ENCODE peak calls at places on chromosomes 13 and 19, in nine cellular contexts. One of them, this sample, is unnamed.

GRCh38 chr13:39516140-39516539 is 86.9 kb downstream of the LHFPL6 start:
- DNase-seq in PC-3: no peak
- DNase-seq in GM10248: no peak
- DNase-seq in WTC11: no peak
- DNase-seq in ovary: no peak
- DNase-seq in HFF-Myc: no peak
- DNase-seq in PC-9: no peak
- DNase-seq in heart right ventricle: no peak
- DNase-seq in fibroblast of villous mesenchyme: no peak
- DNase-seq in this sample: no peak

GRCh38 chr13:72246396-72246795 is 379.4 kb upstream of the DACH1 start:
- DNase-seq in PC-3: peak
- DNase-seq in GM10248: no peak
- DNase-seq in WTC11: no peak
- DNase-seq in ovary: no peak
- DNase-seq in HFF-Myc: no peak
- DNase-seq in PC-9: no peak
- DNase-seq in heart right ventricle: no peak
- DNase-seq in fibroblast of villous mesenchyme: no peak
- DNase-seq in this sample: no peak

GRCh38 chr13:94192576-94192975 is 286.9 kb downstream of the DCT start:
- DNase-seq in PC-3: peak
- DNase-seq in GM10248: no peak
- DNase-seq in WTC11: peak
- DNase-seq in ovary: no peak
- DNase-seq in HFF-Myc: peak
- DNase-seq in PC-9: no peak
- DNase-seq in heart right ventricle: no peak
- DNase-seq in fibroblast of villous mesenchyme: peak
- DNase-seq in this sample: peak

GRCh38 chr19:14775855-14776254 is 2.5 kb downstream of the ADGRE2 start:
- DNase-seq in PC-3: no peak
- DNase-seq in GM10248: peak
- DNase-seq in WTC11: peak
- DNase-seq in ovary: no peak
- DNase-seq in HFF-Myc: no peak
- DNase-seq in PC-9: no peak
- DNase-seq in heart right ventricle: peak
- DNase-seq in fibroblast of villous mesenchyme: no peak
- DNase-seq in this sample: no peak

GRCh38 chr13:35722438-35723060 is 246.1 kb upstream of the MAB21L1 start:
- DNase-seq in PC-3: no peak
- DNase-seq in GM10248: no peak
- DNase-seq in WTC11: no peak
- DNase-seq in ovary: peak
- DNase-seq in HFF-Myc: no peak
- DNase-seq in PC-9: no peak
- DNase-seq in heart right ventricle: no peak
- DNase-seq in fibroblast of villous mesenchyme: peak
- DNase-seq in this sample: no peak

GRCh38 chr13:38309397-38309796 is 40.3 kb upstream of the UFM1 start:
- DNase-seq in PC-3: peak
- DNase-seq in GM10248: no peak
- DNase-seq in WTC11: no peak
- DNase-seq in ovary: no peak
- DNase-seq in HFF-Myc: no peak
- DNase-seq in PC-9: peak
- DNase-seq in heart right ventricle: no peak
- DNase-seq in fibroblast of villous mesenchyme: no peak
- DNase-seq in this sample: no peak

GRCh38 chr19:55206664-55207500 is 2.4 kb downstream of the PTPRH start:
- DNase-seq in PC-3: peak
- DNase-seq in GM10248: peak
- DNase-seq in WTC11: peak
- DNase-seq in ovary: peak
- DNase-seq in HFF-Myc: peak
- DNase-seq in PC-9: peak
- DNase-seq in heart right ventricle: peak
- DNase-seq in fibroblast of villous mesenchyme: peak
- DNase-seq in this sample: peak

GRCh38 chr19:13978721-13979191 is 26.4 kb downstream of the DCAF15 start:
- DNase-seq in PC-3: no peak
- DNase-seq in GM10248: no peak
- DNase-seq in WTC11: no peak
- DNase-seq in ovary: peak
- DNase-seq in HFF-Myc: no peak
- DNase-seq in PC-9: no peak
- DNase-seq in heart right ventricle: no peak
- DNase-seq in fibroblast of villous mesenchyme: no peak
- DNase-seq in this sample: peak

GRCh38 chr13:70964124-70964523 is 855.9 kb upstream of the KLHL1 start:
- DNase-seq in PC-3: peak
- DNase-seq in GM10248: no peak
- DNase-seq in WTC11: no peak
- DNase-seq in ovary: no peak
- DNase-seq in HFF-Myc: no peak
- DNase-seq in PC-9: no peak
- DNase-seq in heart right ventricle: no peak
- DNase-seq in fibroblast of villous mesenchyme: no peak
- DNase-seq in this sample: no peak

GRCh38 chr19:39997595-39998216 is 846 bp downstream of the ZNF546 start:
- DNase-seq in PC-3: no peak
- DNase-seq in GM10248: no peak
- DNase-seq in WTC11: no peak
- DNase-seq in ovary: no peak
- DNase-seq in HFF-Myc: no peak
- DNase-seq in PC-9: no peak
- DNase-seq in heart right ventricle: no peak
- DNase-seq in fibroblast of villous mesenchyme: peak
- DNase-seq in this sample: no peak

GRCh38 chr13:43878897-43879322 is 630 bp downstream of the CCDC122 start:
- DNase-seq in PC-3: peak
- DNase-seq in GM10248: peak
- DNase-seq in WTC11: no peak
- DNase-seq in ovary: peak
- DNase-seq in HFF-Myc: no peak
- DNase-seq in PC-9: no peak
- DNase-seq in heart right ventricle: peak
- DNase-seq in fibroblast of villous mesenchyme: peak
- DNase-seq in this sample: no peak

GRCh38 chr19:39126593-39127187 is 1.1 kb downstream of the PAK4 start:
- DNase-seq in PC-3: peak
- DNase-seq in GM10248: no peak
- DNase-seq in WTC11: no peak
- DNase-seq in ovary: no peak
- DNase-seq in HFF-Myc: no peak
- DNase-seq in PC-9: peak
- DNase-seq in heart right ventricle: no peak
- DNase-seq in fibroblast of villous mesenchyme: peak
- DNase-seq in this sample: no peak

DNA sequence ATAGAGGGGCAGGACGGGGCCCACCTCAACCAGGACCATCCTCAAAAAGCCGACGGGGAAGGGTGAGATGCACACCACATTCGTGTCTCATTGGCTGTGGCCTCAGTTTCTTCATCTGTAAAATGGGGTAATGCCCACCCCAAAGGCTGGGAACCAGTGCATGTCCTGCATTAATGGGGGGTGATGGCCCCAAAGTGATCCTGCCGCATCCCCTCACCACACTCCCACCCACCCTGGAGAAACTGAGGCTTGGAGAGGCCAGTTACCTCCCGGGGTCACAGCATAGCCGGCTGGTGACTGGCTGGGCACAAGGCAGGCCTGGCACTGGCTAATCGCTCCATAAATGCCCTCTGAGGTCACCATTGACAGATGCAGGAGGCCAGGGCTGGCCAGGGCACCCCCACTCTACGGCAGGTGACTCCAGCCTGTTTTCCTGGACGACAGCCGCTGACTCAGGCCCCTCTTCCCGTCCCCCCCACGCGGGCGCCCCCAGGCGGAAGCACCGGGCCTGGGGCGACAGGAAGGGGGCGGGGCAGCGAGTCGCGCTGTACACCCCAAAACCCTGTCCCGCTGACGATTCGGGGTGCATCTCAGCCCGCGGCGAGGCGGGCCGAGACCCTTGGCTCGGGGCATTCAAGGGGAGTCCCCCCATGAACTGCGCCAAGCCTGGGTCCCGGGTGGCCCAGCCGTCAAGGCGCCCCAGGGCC is 483 bp upstream of the MIDN start:
- DNase-seq in PC-3: peak
- DNase-seq in GM10248: peak
- DNase-seq in WTC11: peak
- DNase-seq in ovary: peak
- DNase-seq in HFF-Myc: no peak
- DNase-seq in PC-9: peak
- DNase-seq in heart right ventricle: peak
- DNase-seq in fibroblast of villous mesenchyme: peak
- DNase-seq in this sample: peak
- TF ChIP-seq CTCF in PC-3: peak
- TF ChIP-seq CTCF in GM10248: peak
- TF ChIP-seq CTCF in WTC11: no peak
- TF ChIP-seq CTCF in ovary: no peak
- TF ChIP-seq CTCF in HFF-Myc: peak
- TF ChIP-seq CTCF in PC-9: no peak
- TF ChIP-seq CTCF in heart right ventricle: no peak
- TF ChIP-seq CTCF in fibroblast of villous mesenchyme: peak
- TF ChIP-seq CTCF in this sample: no peak

GRCh38 chr19:3513198-3514140 is 7.4 kb downstream of the FZR1 start:
- DNase-seq in PC-3: no peak
- DNase-seq in GM10248: no peak
- DNase-seq in WTC11: no peak
- DNase-seq in ovary: no peak
- DNase-seq in HFF-Myc: no peak
- DNase-seq in PC-9: no peak
- DNase-seq in heart right ventricle: peak
- DNase-seq in fibroblast of villous mesenchyme: no peak
- DNase-seq in this sample: no peak
- TF ChIP-seq CTCF in PC-3: no peak
- TF ChIP-seq CTCF in GM10248: no peak
- TF ChIP-seq CTCF in WTC11: no peak
- TF ChIP-seq CTCF in ovary: no peak
- TF ChIP-seq CTCF in HFF-Myc: no peak
- TF ChIP-seq CTCF in PC-9: no peak
- TF ChIP-seq CTCF in heart right ventricle: no peak
- TF ChIP-seq CTCF in fibroblast of villous mesenchyme: no peak
- TF ChIP-seq CTCF in this sample: no peak

GRCh38 chr13:96903085-96903484 is 91.2 kb downstream of the OXGR1 start:
- DNase-seq in PC-3: no peak
- DNase-seq in GM10248: no peak
- DNase-seq in WTC11: no peak
- DNase-seq in ovary: no peak
- DNase-seq in HFF-Myc: no peak
- DNase-seq in PC-9: no peak
- DNase-seq in heart right ventricle: no peak
- DNase-seq in fibroblast of villous mesenchyme: no peak
- DNase-seq in this sample: no peak

GRCh38 chr13:96900992-96901391 is 93.3 kb downstream of the OXGR1 start:
- DNase-seq in PC-3: no peak
- DNase-seq in GM10248: no peak
- DNase-seq in WTC11: peak
- DNase-seq in ovary: no peak
- DNase-seq in HFF-Myc: no peak
- DNase-seq in PC-9: no peak
- DNase-seq in heart right ventricle: no peak
- DNase-seq in fibroblast of villous mesenchyme: no peak
- DNase-seq in this sample: no peak

GRCh38 chr13:96898855-96899254 is 95.4 kb downstream of the OXGR1 start:
- DNase-seq in PC-3: no peak
- DNase-seq in GM10248: no peak
- DNase-seq in WTC11: no peak
- DNase-seq in ovary: no peak
- DNase-seq in HFF-Myc: no peak
- DNase-seq in PC-9: no peak
- DNase-seq in heart right ventricle: no peak
- DNase-seq in fibroblast of villous mesenchyme: no peak
- DNase-seq in this sample: peak

GRCh38 chr13:96899946-96900345 is 94.3 kb downstream of the OXGR1 start:
- DNase-seq in PC-3: no peak
- DNase-seq in GM10248: no peak
- DNase-seq in WTC11: no peak
- DNase-seq in ovary: no peak
- DNase-seq in HFF-Myc: no peak
- DNase-seq in PC-9: no peak
- DNase-seq in heart right ventricle: no peak
- DNase-seq in fibroblast of villous mesenchyme: no peak
- DNase-seq in this sample: no peak

GRCh38 chr13:96898212-96898611 is 96.1 kb downstream of the OXGR1 start:
- DNase-seq in PC-3: peak
- DNase-seq in GM10248: no peak
- DNase-seq in WTC11: no peak
- DNase-seq in ovary: no peak
- DNase-seq in HFF-Myc: no peak
- DNase-seq in PC-9: no peak
- DNase-seq in heart right ventricle: no peak
- DNase-seq in fibroblast of villous mesenchyme: peak
- DNase-seq in this sample: no peak
- TF ChIP-seq CTCF in PC-3: no peak
- TF ChIP-seq CTCF in GM10248: no peak
- TF ChIP-seq CTCF in WTC11: no peak
- TF ChIP-seq CTCF in ovary: no peak
- TF ChIP-seq CTCF in HFF-Myc: no peak
- TF ChIP-seq CTCF in PC-9: no peak
- TF ChIP-seq CTCF in heart right ventricle: no peak
- TF ChIP-seq CTCF in fibroblast of villous mesenchyme: no peak
- TF ChIP-seq CTCF in this sample: no peak

GRCh38 chr13:113035209-113035800 is 66.3 kb downstream of the MCF2L start:
- DNase-seq in PC-3: no peak
- DNase-seq in GM10248: no peak
- DNase-seq in WTC11: no peak
- DNase-seq in ovary: no peak
- DNase-seq in HFF-Myc: no peak
- DNase-seq in PC-9: no peak
- DNase-seq in heart right ventricle: peak
- DNase-seq in fibroblast of villous mesenchyme: no peak
- DNase-seq in this sample: no peak
- TF ChIP-seq CTCF in PC-3: peak
- TF ChIP-seq CTCF in GM10248: no peak
- TF ChIP-seq CTCF in WTC11: no peak
- TF ChIP-seq CTCF in ovary: no peak
- TF ChIP-seq CTCF in HFF-Myc: no peak
- TF ChIP-seq CTCF in PC-9: peak
- TF ChIP-seq CTCF in heart right ventricle: no peak
- TF ChIP-seq CTCF in fibroblast of villous mesenchyme: no peak
- TF ChIP-seq CTCF in this sample: peak

DNA sequence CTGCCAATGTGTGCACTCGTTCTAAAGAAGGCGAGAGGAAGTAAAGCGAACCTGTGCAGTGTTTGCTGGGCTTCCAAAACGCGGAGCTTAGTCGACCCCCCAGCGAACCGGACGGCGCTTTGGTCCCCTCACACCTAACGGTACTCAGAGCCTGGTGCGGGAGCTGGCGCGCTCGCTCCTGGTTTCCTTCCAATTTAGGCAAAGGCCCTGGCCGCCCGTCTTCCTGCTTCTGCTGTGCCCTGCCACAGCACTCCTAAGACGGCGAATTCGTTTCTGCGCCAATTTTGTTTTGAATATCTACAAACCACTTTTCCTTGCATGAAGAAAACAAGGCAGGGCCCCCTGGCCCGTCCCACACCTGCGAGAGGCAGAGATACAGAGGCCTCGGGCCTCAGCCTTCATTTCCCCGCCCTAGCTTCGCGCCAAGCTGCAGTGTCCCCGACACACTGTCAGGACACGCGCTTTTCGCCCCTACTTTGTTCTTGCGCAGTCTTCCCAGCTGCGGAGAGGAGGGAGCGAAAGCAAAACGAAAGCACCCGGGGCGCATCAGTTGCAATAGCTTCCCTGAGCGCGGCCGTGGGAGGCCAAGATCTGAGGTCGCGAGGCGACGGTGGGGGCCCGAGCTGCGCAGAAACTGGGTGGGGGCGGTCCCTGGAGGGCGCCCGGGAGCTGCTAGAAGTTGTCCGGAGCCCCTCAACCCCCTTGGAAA is 111.9 kb downstream of the KCNRG start:
- DNase-seq in PC-3: no peak
- DNase-seq in GM10248: no peak
- DNase-seq in WTC11: peak
- DNase-seq in ovary: peak
- DNase-seq in HFF-Myc: no peak
- DNase-seq in PC-9: no peak
- DNase-seq in heart right ventricle: peak
- DNase-seq in fibroblast of villous mesenchyme: peak
- DNase-seq in this sample: peak
- TF ChIP-seq CTCF in PC-3: no peak
- TF ChIP-seq CTCF in GM10248: no peak
- TF ChIP-seq CTCF in WTC11: no peak
- TF ChIP-seq CTCF in ovary: no peak
- TF ChIP-seq CTCF in HFF-Myc: no peak
- TF ChIP-seq CTCF in PC-9: no peak
- TF ChIP-seq CTCF in heart right ventricle: no peak
- TF ChIP-seq CTCF in fibroblast of villous mesenchyme: no peak
- TF ChIP-seq CTCF in this sample: no peak